ENCODE peak calls at places on chromosome 16, in five cellular contexts. E is lower leg skin, V is cardiac muscle cell, G is left ventricle myocardium inferior, B is GM12878. N is an unnamed sample.

GRCh38 chr16:57383276-57384247 is 11.3 kb downstream of the CX3CL1 start:
- DNase-seq in E (peak), G (no peak), V (peak), B (no peak), N (no peak)

GRCh38 chr16:8869212-8869987 is 594 bp upstream of the CARHSP1 start:
- DNase-seq in B (no peak), E (no peak), G (no peak), V (no peak), N (no peak)

GRCh38 chr16:87628246-87628923 is 26.1 kb downstream of the JPH3 start:
- DNase-seq in V (no peak), E (no peak), G (no peak), B (no peak), N (no peak)

GRCh38 chr16:75710344-75710743 is 9.1 kb upstream of the DUXB start:
- DNase-seq in V (no peak), G (no peak), B (no peak), E (no peak), N (no peak)

GRCh38 chr16:87996962-87997880 is 46.0 kb downstream of the BANP start:
- DNase-seq in G (no peak), E (peak), V (no peak), B (no peak), N (no peak)

GRCh38 chr16:31713945-31714898 is 159.4 kb upstream of the ZNF267 start:
- DNase-seq in B (no peak), G (no peak), V (peak), E (peak), N (no peak)

GRCh38 chr16:48833461-48833860 is 223.5 kb upstream of the N4BP1 start:
- DNase-seq in V (no peak), E (peak), G (no peak), B (no peak), N (no peak)

GRCh38 chr16:3665508-3665907 is 11.0 kb downstream of the DNASE1 start:
- DNase-seq in G (no peak), E (no peak), B (no peak), V (no peak), N (no peak)

GRCh38 chr16:17369441-17369951 is 101.3 kb downstream of the XYLT1 start:
- DNase-seq in G (peak), E (no peak), B (peak), V (peak), N (peak)

GRCh38 chr16:31876955-31877828 is 3.6 kb downstream of the ZNF267 start:
- DNase-seq in G (no peak), B (peak), E (no peak), V (peak), N (peak)

GRCh38 chr16:81564368-81565060 is 119.9 kb downstream of the CMIP start:
- DNase-seq in E (no peak), B (no peak), G (no peak), V (no peak), N (no peak)

GRCh38 chr16:74275031-74275636 is 21.5 kb upstream of the PSMD7 start:
- DNase-seq in E (no peak), V (peak), B (no peak), G (no peak), N (no peak)

GRCh38 chr16:30144917-30145316 is 21.9 kb upstream of the MAPK3 start:
- DNase-seq in B (no peak), E (no peak), V (no peak), G (no peak), N (no peak)

GRCh38 chr16:30143347-30143702 is 20.3 kb upstream of the MAPK3 start:
- DNase-seq in G (no peak), B (no peak), E (no peak), V (no peak), N (no peak)

GRCh38 chr16:30141750-30142149 is 18.7 kb upstream of the MAPK3 start:
- DNase-seq in V (no peak), B (no peak), E (no peak), G (no peak), N (no peak)

GRCh38 chr16:30144017-30144416 is 21.0 kb upstream of the MAPK3 start:
- DNase-seq in V (no peak), E (no peak), B (no peak), G (no peak), N (no peak)

DNA sequence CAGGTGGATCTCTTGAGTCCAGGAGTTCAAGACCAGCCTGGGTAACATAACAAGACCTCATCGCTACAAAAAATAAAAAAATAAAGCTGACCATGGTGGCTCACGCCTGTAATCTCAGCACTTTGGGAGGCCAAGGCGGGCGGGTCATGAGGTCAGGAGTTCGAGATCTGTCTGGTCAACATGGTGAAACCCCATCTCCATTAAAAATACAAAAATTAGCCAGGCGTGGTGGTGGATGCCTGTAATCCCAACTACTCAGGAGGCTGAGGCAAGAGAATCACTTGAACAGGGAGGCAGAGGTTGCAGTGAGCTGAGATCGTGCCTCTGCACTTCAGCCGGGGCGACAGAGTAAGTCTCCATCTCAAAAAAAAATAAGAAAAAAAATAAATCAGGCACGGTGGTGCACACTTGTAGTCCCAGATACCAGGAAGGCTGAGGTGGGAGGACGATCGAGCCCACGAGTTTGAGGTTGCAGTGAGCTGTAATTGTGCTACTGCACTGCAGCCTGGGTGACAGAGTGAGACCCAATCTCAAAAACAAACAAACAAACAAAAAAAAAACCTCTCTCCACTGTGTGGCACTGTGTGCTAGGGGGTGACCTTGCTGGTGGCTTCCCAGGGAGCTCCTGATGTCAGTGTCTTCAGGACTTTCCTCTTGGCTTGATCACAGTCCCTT is 19.8 kb upstream of the MAPK3 start:
- DNase-seq in G (no peak), V (no peak), E (no peak), B (peak), N (no peak)
- TF ChIP-seq CTCF in G (no peak), V (no peak), E (no peak), B (peak), N (peak)

DNA sequence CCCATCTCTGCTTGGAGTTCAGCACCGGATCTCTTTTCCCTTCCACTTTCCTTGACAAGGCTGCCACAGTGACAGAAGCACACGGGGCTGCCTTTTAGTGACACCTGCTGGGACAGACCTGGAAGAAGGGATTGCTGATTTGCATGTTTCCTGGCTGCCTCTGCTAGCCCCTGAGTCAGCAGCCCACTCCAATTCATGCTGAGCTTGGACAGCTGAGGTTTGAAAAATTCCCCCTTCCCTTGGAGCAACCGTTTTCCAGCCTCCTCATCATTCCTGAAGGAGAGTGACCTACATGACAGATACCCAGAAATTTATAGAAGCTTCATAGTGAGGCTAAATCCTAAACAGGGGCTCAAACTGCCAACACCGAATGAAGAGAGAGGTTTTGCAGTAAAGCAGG is 18.8 kb upstream of the RBL2 start:
- DNase-seq in E (no peak), G (no peak), B (no peak), V (no peak), N (no peak)
- TF ChIP-seq CTCF in E (no peak), G (no peak), B (no peak), V (no peak), N (no peak)

GRCh38 chr16:26111900-26112299 is 420.1 kb downstream of the HS3ST4 start:
- DNase-seq in B (no peak), G (no peak), V (no peak), E (no peak), N (no peak)
- TF ChIP-seq CTCF in B (no peak), G (no peak), V (no peak), E (no peak), N (no peak)

DNA sequence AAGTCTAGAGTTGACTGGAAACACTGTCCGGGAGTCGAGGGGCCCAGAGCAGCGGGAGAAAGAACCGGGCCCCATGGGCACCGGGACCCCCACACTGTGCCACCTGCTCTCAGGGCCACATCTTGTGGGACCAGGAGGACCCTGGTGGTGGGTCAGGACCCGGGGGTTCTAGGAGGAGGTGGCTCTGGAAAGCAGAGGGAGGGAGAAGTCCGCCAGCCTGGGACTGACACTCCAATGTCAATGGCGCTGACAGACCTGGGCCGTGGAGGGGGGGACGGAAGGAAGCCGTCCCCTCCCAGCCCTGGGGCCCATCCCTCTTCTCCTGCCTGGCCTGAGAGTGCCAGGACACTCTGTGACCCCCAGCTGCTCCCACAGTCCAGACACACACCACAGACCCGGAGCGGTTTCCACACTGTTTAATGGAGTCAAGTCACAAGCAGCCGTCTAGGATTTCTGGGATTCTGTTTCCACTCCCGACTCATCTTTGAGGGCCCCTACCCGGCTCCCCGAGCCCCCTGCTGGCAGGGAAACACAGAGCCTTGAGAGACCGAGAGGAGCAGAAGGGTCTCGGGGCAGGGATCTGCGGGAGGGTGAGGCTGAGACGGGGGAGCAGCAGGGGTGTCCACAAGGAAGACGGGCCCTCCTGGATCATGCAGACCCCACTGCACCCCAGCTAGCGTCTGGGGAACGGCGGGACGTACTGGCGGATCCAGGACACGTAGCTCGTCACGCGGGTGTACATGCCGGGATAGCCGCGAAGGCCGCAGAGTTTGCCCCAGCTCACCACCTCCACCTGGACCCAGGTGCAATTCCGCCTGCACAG is 23.6 kb upstream of the UBE2I start:
- DNase-seq in G (no peak), E (no peak), B (no peak), V (no peak), N (no peak)
- TF ChIP-seq CTCF in G (no peak), E (no peak), B (peak), V (no peak), N (no peak)

GRCh38 chr16:1823821-1824220 is 2.8 kb downstream of the HAGH start:
- DNase-seq in B (no peak), V (peak), G (peak), E (no peak), N (no peak)
- TF ChIP-seq CTCF in B (peak), V (peak), G (no peak), E (no peak), N (no peak)

GRCh38 chr16:72219282-72219681 is 47.3 kb upstream of the PMFBP1 start:
- DNase-seq in V (no peak), B (no peak), E (no peak), G (no peak), N (no peak)
- TF ChIP-seq CTCF in V (no peak), B (no peak), E (no peak), G (no peak), N (no peak)

DNA sequence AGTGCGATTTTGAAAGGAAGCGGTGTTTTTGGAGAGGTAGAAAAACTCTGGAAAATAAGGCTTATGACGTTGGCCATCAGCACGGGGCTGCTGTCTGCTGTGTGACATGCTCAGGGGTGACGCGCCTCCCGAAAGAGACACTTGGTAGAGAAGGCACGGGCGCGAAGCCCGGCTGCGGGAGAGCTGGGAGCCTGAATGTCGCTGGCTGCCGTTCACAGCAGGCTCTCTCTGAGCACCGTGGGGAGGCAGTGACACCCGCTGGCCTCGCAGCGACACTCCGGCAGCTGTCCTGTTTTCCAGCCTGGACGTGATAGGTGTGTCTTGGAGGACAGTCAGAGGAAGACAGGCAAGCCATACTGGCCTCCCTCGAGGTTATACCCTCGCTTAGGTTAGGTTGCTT is 759.1 kb upstream of the RBFOX1 start:
- DNase-seq in G (peak), V (no peak), B (no peak), E (no peak), N (no peak)
- TF ChIP-seq CTCF in G (peak), V (no peak), B (no peak), E (no peak), N (no peak)

DNA sequence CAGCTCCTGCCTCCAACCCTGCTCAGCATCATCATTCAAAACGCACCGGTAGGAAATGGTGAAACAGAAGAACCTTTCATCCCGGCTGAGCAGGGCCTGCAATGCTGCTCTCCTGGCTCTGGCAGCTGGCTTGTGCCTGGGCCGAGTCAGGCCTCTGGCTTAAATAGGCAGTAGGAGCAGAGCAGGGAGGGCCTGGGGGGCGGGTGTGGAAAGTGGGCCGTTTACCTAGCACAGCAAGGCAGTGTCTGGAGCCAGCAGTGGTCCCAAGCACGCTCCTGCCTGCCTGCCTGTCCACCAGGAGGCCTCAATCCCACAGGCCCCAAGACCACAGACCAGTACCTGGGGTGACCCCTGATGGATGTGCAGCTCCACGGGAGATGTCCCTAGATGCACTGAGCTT is 59.3 kb downstream of the SMPD3 start:
- DNase-seq in B (no peak), E (no peak), G (no peak), V (no peak), N (no peak)
- TF ChIP-seq CTCF in B (no peak), E (no peak), G (no peak), V (no peak), N (no peak)

GRCh38 chr16:85917012-85917411 is 18.1 kb downstream of the IRF8 start:
- DNase-seq in G (no peak), E (no peak), V (no peak), B (no peak), N (no peak)
- TF ChIP-seq CTCF in G (no peak), E (no peak), V (peak), B (peak), N (peak)